ENCODE peak calls at places on chromosome 1, in eight cellular contexts. H, D, N, P, Y, M, W and L are unnamed samples.

GRCh38 chr1:29271724-29272123 is 35.4 kb downstream of the PTPRU start:
- DNase-seq in H (no peak), N (peak; percentile 84), M (peak; percentile 73), Y (peak; percentile 47), D (no peak), P (peak; percentile 72), W (peak; percentile 81), L (no peak)

GRCh38 chr1:53291574-53291973 is 36.3 kb downstream of the LRP8 start:
- DNase-seq in P (no peak), D (no peak), M (no peak), W (no peak), H (no peak), N (no peak), Y (no peak), L (peak; percentile 7)

GRCh38 chr1:41795205-41795762 is 123.4 kb downstream of the HIVEP3 start:
- DNase-seq in W (no peak), H (no peak), M (no peak), P (no peak), D (no peak), N (no peak), Y (no peak), L (no peak)

GRCh38 chr1:157147906-157148717 is 9.9 kb upstream of the ETV3 start:
- DNase-seq in N (no peak), H (no peak), Y (no peak), M (no peak), P (no peak), W (no peak), D (no peak), L (peak; percentile 10)

GRCh38 chr1:232172556-232172955 is 457.4 kb downstream of the SIPA1L2 start:
- DNase-seq in W (no peak), Y (no peak), M (no peak), H (no peak), N (no peak), P (no peak), D (no peak), L (no peak)

GRCh38 chr1:171805395-171806115 is 24.1 kb downstream of the METTL13 start:
- DNase-seq in Y (no peak), N (no peak), D (no peak), W (no peak), M (no peak), P (no peak), H (no peak), L (no peak)

GRCh38 chr1:167208624-167208976 is 12.1 kb upstream of the POU2F1 start:
- DNase-seq in N (no peak), P (no peak), H (no peak), Y (no peak), D (no peak), M (no peak), W (no peak), L (no peak)

GRCh38 chr1:109197163-109198042 is 16.3 kb upstream of the SARS1 start:
- DNase-seq in M (no peak), N (peak; percentile 82), H (no peak), W (no peak), Y (peak; percentile 78), D (no peak), P (no peak), L (peak; percentile 56)

GRCh38 chr1:162956922-162957321 is 95.9 kb upstream of the CCDC190 start:
- DNase-seq in P (no peak), D (no peak), W (no peak), M (no peak), Y (no peak), N (no peak), H (no peak), L (no peak)

GRCh38 chr1:23101101-23101827 is 67.4 kb downstream of the LUZP1 start:
- DNase-seq in P (no peak), N (no peak), Y (no peak), W (no peak), D (no peak), H (no peak), M (no peak), L (no peak)

GRCh38 chr1:2061065-2061778 is 11.0 kb downstream of the PRKCZ start:
- DNase-seq in P (no peak), M (no peak), Y (no peak), W (no peak), D (no peak), N (no peak), H (no peak), L (no peak)

DNA sequence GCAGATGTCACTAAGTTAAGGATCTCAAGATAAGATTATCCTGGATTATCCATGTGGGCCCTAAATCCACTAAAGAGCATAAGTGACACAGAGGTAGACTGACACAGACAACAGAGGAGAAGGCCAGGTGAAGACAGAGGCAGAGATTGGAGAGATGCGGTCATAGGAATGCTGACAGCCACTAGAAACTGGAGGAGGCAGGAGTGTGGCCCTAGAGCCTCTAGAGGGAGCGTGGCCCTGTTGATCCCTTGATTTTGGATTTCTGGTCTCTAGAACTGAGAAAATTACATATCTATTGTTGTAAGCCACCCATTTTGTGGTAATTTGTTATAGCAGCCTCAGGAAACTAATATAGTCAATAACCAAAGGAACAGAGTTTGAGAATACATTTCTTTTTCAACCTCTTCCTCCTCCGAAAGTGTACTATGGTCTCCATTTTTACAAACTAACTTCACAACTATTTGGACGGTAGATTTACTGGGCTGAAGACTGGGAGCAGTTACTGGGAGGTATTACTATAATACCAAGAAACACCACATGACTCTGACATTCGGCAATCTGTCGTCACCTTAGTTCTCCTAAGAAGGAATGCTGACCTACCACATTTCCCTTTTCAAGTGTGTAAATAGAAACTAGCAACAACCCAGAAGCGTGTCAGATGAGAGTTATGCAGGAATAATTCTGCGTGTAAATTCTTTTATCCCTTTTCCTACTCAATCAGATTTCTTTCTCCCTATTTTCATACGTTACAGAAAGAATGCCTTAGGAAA is 116.0 kb upstream of the ZNHIT6 start:
- DNase-seq in W (no peak), D (no peak), M (no peak), N (no peak), Y (no peak), H (no peak), P (no peak), L (no peak)
- TF ChIP-seq POLR2A in W (no peak), D (no peak), M (no peak), N (no peak), Y (no peak), H (no peak), P (no peak), L (no peak)

GRCh38 chr1:170074250-170075157 is at the start of gene KIFAP3:
- DNase-seq in P (peak; percentile 97), Y (peak; percentile 75), D (peak; percentile 62), N (peak; percentile 97), W (peak; percentile 96), H (peak; percentile 96), M (peak; percentile 99), L (peak; percentile 99)
- TF ChIP-seq POLR2A in P (no peak), Y (peak; percentile 65), D (no peak), N (no peak), W (peak; percentile 50), H (no peak), M (peak; percentile 49), L (peak; percentile 79)

DNA sequence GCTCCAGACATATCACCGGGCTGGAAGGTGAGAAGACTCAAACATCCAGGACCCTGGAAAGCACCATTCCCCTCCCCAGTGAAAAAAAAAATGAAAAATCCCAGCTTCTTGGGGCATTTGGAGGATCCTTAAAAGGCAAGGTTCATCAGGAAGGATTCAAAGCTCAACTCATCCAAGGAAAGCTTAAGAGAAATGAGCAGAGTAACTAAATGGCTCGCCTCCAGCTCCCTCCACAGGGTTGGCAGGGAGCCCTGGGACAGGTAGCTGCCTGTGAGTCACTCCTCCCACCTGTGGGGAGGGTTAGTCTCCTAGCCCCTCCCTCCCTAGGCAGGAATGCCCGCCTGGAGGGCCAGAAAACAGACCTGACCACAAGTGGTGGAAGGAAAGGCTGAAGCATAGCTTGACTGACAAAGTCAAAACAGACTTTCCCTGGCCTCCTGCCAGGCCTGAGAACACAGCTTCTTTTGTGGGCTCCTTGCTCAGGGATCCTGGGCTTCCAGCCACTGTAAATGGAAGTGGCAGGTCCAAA is 712 bp upstream of the LAMB3 start:
- DNase-seq in Y (no peak), D (no peak), H (peak; percentile 86), N (peak; percentile 70), W (peak; percentile 89), M (peak; percentile 73), P (peak; percentile 90), L (peak; percentile 67)
- TF ChIP-seq POLR2A in Y (no peak), D (no peak), H (no peak), N (no peak), W (no peak), M (peak; percentile 36), P (no peak), L (no peak)

GRCh38 chr1:11837767-11838348 is 9.7 kb downstream of the NPPA start:
- DNase-seq in P (no peak), Y (no peak), W (no peak), N (no peak), D (no peak), H (no peak), M (no peak), L (no peak)

GRCh38 chr1:11841245-11842153 is 6.1 kb downstream of the NPPA start:
- DNase-seq in M (no peak), P (no peak), D (no peak), Y (no peak), N (no peak), H (no peak), W (no peak), L (peak; percentile 87)

GRCh38 chr1:11836955-11837766 is 10.4 kb downstream of the NPPA start:
- DNase-seq in H (no peak), P (peak; percentile 20), Y (no peak), D (no peak), N (no peak), M (no peak), W (no peak), L (no peak)

GRCh38 chr1:11839727-11840705 is 7.6 kb downstream of the NPPA start:
- DNase-seq in M (no peak), P (peak; percentile 46), D (no peak), W (no peak), Y (no peak), N (no peak), H (no peak), L (no peak)

DNA sequence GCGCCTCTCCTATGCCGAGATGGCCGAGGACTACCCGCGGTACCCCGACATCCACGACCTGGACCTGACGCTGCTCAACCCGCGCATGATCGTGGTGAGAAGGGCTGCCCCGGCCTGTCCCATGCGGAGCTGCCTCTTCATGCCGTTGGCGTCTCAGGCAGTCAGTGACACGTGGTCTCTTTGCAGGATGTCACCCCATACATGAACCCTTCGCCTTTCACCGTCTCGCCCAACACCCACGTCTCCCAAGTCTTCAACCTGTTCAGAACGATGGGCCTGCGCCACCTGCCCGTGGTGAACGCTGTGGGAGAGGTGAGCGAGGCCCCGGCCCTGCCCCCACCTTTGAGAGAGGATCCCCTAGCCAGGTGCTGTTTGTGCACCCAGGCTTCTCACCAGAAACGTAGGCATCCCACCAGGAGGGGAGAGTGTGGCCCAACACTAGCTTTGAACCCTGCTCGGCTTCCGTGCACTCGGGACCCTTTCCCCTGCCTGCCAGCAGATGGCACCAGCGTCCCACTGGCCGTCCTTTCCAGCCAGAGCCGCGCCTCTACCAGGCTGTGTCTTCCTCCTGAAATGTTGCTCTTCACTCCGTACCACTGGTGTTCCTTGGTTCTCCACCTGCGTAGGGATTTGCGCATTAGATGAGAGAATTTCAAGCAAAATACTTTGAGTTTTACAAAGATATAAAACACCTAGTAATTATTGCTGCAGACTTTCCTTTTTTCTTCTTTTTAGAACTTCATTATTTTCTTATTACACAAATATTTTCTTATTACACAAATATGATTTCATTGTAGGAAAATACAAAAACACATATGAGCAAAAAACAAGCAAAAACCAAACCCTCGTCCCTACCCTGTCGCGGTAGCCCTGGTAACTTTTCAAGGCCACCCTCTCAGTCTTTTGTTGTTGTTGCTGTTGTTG is 9.0 kb downstream of the NPPA start:
- DNase-seq in H (peak; percentile 56), N (peak; percentile 47), D (peak; percentile 97), W (peak; percentile 87), M (peak; percentile 86), P (peak; percentile 80), Y (peak; percentile 72), L (peak; percentile 88)
- TF ChIP-seq POLR2A in H (no peak), N (no peak), D (no peak), W (no peak), M (no peak), P (no peak), Y (no peak), L (no peak)